ENCODE peak calls at places on chromosome 19, in seven cellular contexts. One of them, this sample, is unnamed.

GRCh38 chr19:15644816-15645215 is 4.1 kb downstream of the CYP4F3 start:
- DNase-seq in stimulated activated CD4-positive, alpha-beta T cell treated with anti-CD3 and anti-CD28 coated beads, Interleukin-15, amount 100 ng/mL, for 24 hours: no peak
- DNase-seq in activated T-helper 1 cell treated with anti-CD3 and anti-CD28 coated beads, Interleukin-12 subunit alpha, Interleukin-12 subunit beta, Interleukin-2, Interleukin-4 antibody, amounts not matched to agents 30 ng/mL and 10 ng/mL and 1 ng/mL, durations not matched to agents 14 hours and 24 hours and 36 hours: no peak
- DNase-seq in kidney epithelial cell: no peak
- DNase-seq in retina: no peak
- DNase-seq in amygdala: no peak
- DNase-seq in NCI-H446: no peak
- DNase-seq in this sample: no peak

GRCh38 chr19:58476498-58477015 is 405 bp downstream of the ZNF446 start:
- DNase-seq in stimulated activated CD4-positive, alpha-beta T cell treated with anti-CD3 and anti-CD28 coated beads, Interleukin-15, amount 100 ng/mL, for 24 hours: peak; percentile 36
- DNase-seq in NCI-H446: no peak
- DNase-seq in retina: no peak
- DNase-seq in amygdala: no peak
- DNase-seq in activated T-helper 1 cell treated with anti-CD3 and anti-CD28 coated beads, Interleukin-12 subunit alpha, Interleukin-12 subunit beta, Interleukin-2, Interleukin-4 antibody, amounts not matched to agents 30 ng/mL and 10 ng/mL and 1 ng/mL, durations not matched to agents 14 hours and 24 hours and 36 hours: no peak
- DNase-seq in kidney epithelial cell: no peak
- DNase-seq in this sample: no peak

GRCh38 chr19:13781547-13781946 is 7.3 kb downstream of the C19orf53 start:
- DNase-seq in amygdala: no peak
- DNase-seq in kidney epithelial cell: no peak
- DNase-seq in NCI-H446: no peak
- DNase-seq in activated T-helper 1 cell treated with anti-CD3 and anti-CD28 coated beads, Interleukin-12 subunit alpha, Interleukin-12 subunit beta, Interleukin-2, Interleukin-4 antibody, amounts not matched to agents 30 ng/mL and 10 ng/mL and 1 ng/mL, durations not matched to agents 14 hours and 24 hours and 36 hours: no peak
- DNase-seq in stimulated activated CD4-positive, alpha-beta T cell treated with anti-CD3 and anti-CD28 coated beads, Interleukin-15, amount 100 ng/mL, for 24 hours: peak; percentile 44
- DNase-seq in retina: peak; percentile 37
- DNase-seq in this sample: no peak

GRCh38 chr19:18948075-18948975 is 7.3 kb upstream of the HOMER3 start:
- DNase-seq in activated T-helper 1 cell treated with anti-CD3 and anti-CD28 coated beads, Interleukin-12 subunit alpha, Interleukin-12 subunit beta, Interleukin-2, Interleukin-4 antibody, amounts not matched to agents 30 ng/mL and 10 ng/mL and 1 ng/mL, durations not matched to agents 14 hours and 24 hours and 36 hours: no peak
- DNase-seq in NCI-H446: no peak
- DNase-seq in stimulated activated CD4-positive, alpha-beta T cell treated with anti-CD3 and anti-CD28 coated beads, Interleukin-15, amount 100 ng/mL, for 24 hours: no peak
- DNase-seq in retina: no peak
- DNase-seq in kidney epithelial cell: no peak
- DNase-seq in amygdala: no peak
- DNase-seq in this sample: no peak

GRCh38 chr19:52963229-52963760 is 614 bp upstream of the ZNF816 start:
- DNase-seq in stimulated activated CD4-positive, alpha-beta T cell treated with anti-CD3 and anti-CD28 coated beads, Interleukin-15, amount 100 ng/mL, for 24 hours: peak; percentile 18
- DNase-seq in retina: peak; percentile 79
- DNase-seq in NCI-H446: no peak
- DNase-seq in activated T-helper 1 cell treated with anti-CD3 and anti-CD28 coated beads, Interleukin-12 subunit alpha, Interleukin-12 subunit beta, Interleukin-2, Interleukin-4 antibody, amounts not matched to agents 30 ng/mL and 10 ng/mL and 1 ng/mL, durations not matched to agents 14 hours and 24 hours and 36 hours: peak; percentile 2
- DNase-seq in amygdala: no peak
- DNase-seq in kidney epithelial cell: no peak
- DNase-seq in this sample: no peak

GRCh38 chr19:46955114-46955812 is 64.4 kb upstream of the NPAS1 start:
- DNase-seq in stimulated activated CD4-positive, alpha-beta T cell treated with anti-CD3 and anti-CD28 coated beads, Interleukin-15, amount 100 ng/mL, for 24 hours: peak; percentile 35
- DNase-seq in retina: no peak
- DNase-seq in NCI-H446: no peak
- DNase-seq in kidney epithelial cell: no peak
- DNase-seq in amygdala: no peak
- DNase-seq in activated T-helper 1 cell treated with anti-CD3 and anti-CD28 coated beads, Interleukin-12 subunit alpha, Interleukin-12 subunit beta, Interleukin-2, Interleukin-4 antibody, amounts not matched to agents 30 ng/mL and 10 ng/mL and 1 ng/mL, durations not matched to agents 14 hours and 24 hours and 36 hours: peak; percentile 43
- DNase-seq in this sample: no peak

GRCh38 chr19:16258440-16258903 is 60.8 kb downstream of the AP1M1 start:
- DNase-seq in kidney epithelial cell: no peak
- DNase-seq in amygdala: peak; percentile 6
- DNase-seq in retina: no peak
- DNase-seq in activated T-helper 1 cell treated with anti-CD3 and anti-CD28 coated beads, Interleukin-12 subunit alpha, Interleukin-12 subunit beta, Interleukin-2, Interleukin-4 antibody, amounts not matched to agents 30 ng/mL and 10 ng/mL and 1 ng/mL, durations not matched to agents 14 hours and 24 hours and 36 hours: no peak
- DNase-seq in NCI-H446: no peak
- DNase-seq in stimulated activated CD4-positive, alpha-beta T cell treated with anti-CD3 and anti-CD28 coated beads, Interleukin-15, amount 100 ng/mL, for 24 hours: no peak
- DNase-seq in this sample: no peak

GRCh38 chr19:54882758-54883157 is 8.7 kb downstream of the FCAR start:
- DNase-seq in kidney epithelial cell: no peak
- DNase-seq in NCI-H446: no peak
- DNase-seq in retina: no peak
- DNase-seq in activated T-helper 1 cell treated with anti-CD3 and anti-CD28 coated beads, Interleukin-12 subunit alpha, Interleukin-12 subunit beta, Interleukin-2, Interleukin-4 antibody, amounts not matched to agents 30 ng/mL and 10 ng/mL and 1 ng/mL, durations not matched to agents 14 hours and 24 hours and 36 hours: peak; percentile 4
- DNase-seq in stimulated activated CD4-positive, alpha-beta T cell treated with anti-CD3 and anti-CD28 coated beads, Interleukin-15, amount 100 ng/mL, for 24 hours: no peak
- DNase-seq in amygdala: no peak
- DNase-seq in this sample: no peak

GRCh38 chr19:19530423-19530804 is 1.7 kb downstream of the YJEFN3 start:
- DNase-seq in stimulated activated CD4-positive, alpha-beta T cell treated with anti-CD3 and anti-CD28 coated beads, Interleukin-15, amount 100 ng/mL, for 24 hours: no peak
- DNase-seq in amygdala: no peak
- DNase-seq in activated T-helper 1 cell treated with anti-CD3 and anti-CD28 coated beads, Interleukin-12 subunit alpha, Interleukin-12 subunit beta, Interleukin-2, Interleukin-4 antibody, amounts not matched to agents 30 ng/mL and 10 ng/mL and 1 ng/mL, durations not matched to agents 14 hours and 24 hours and 36 hours: no peak
- DNase-seq in kidney epithelial cell: no peak
- DNase-seq in retina: no peak
- DNase-seq in NCI-H446: no peak
- DNase-seq in this sample: no peak

GRCh38 chr19:31905980-31906948 is 439.1 kb upstream of the ZNF507 start:
- DNase-seq in activated T-helper 1 cell treated with anti-CD3 and anti-CD28 coated beads, Interleukin-12 subunit alpha, Interleukin-12 subunit beta, Interleukin-2, Interleukin-4 antibody, amounts not matched to agents 30 ng/mL and 10 ng/mL and 1 ng/mL, durations not matched to agents 14 hours and 24 hours and 36 hours: no peak
- DNase-seq in amygdala: no peak
- DNase-seq in stimulated activated CD4-positive, alpha-beta T cell treated with anti-CD3 and anti-CD28 coated beads, Interleukin-15, amount 100 ng/mL, for 24 hours: no peak
- DNase-seq in retina: no peak
- DNase-seq in kidney epithelial cell: no peak
- DNase-seq in NCI-H446: no peak
- DNase-seq in this sample: no peak

GRCh38 chr19:28067882-28068281 is 1145.1 kb downstream of the UQCRFS1 start:
- DNase-seq in NCI-H446: no peak
- DNase-seq in amygdala: no peak
- DNase-seq in kidney epithelial cell: no peak
- DNase-seq in retina: no peak
- DNase-seq in activated T-helper 1 cell treated with anti-CD3 and anti-CD28 coated beads, Interleukin-12 subunit alpha, Interleukin-12 subunit beta, Interleukin-2, Interleukin-4 antibody, amounts not matched to agents 30 ng/mL and 10 ng/mL and 1 ng/mL, durations not matched to agents 14 hours and 24 hours and 36 hours: no peak
- DNase-seq in stimulated activated CD4-positive, alpha-beta T cell treated with anti-CD3 and anti-CD28 coated beads, Interleukin-15, amount 100 ng/mL, for 24 hours: no peak
- DNase-seq in this sample: no peak

GRCh38 chr19:45249261-45250033 is 1.6 kb upstream of the MARK4 start:
- DNase-seq in kidney epithelial cell: no peak
- DNase-seq in stimulated activated CD4-positive, alpha-beta T cell treated with anti-CD3 and anti-CD28 coated beads, Interleukin-15, amount 100 ng/mL, for 24 hours: no peak
- DNase-seq in NCI-H446: no peak
- DNase-seq in activated T-helper 1 cell treated with anti-CD3 and anti-CD28 coated beads, Interleukin-12 subunit alpha, Interleukin-12 subunit beta, Interleukin-2, Interleukin-4 antibody, amounts not matched to agents 30 ng/mL and 10 ng/mL and 1 ng/mL, durations not matched to agents 14 hours and 24 hours and 36 hours: no peak
- DNase-seq in retina: no peak
- DNase-seq in amygdala: no peak
- DNase-seq in this sample: no peak

GRCh38 chr19:40503300-40503699 is 36.5 kb downstream of the SPTBN4 start:
- DNase-seq in retina: peak; percentile 11
- DNase-seq in amygdala: peak; percentile 18
- DNase-seq in kidney epithelial cell: no peak
- DNase-seq in activated T-helper 1 cell treated with anti-CD3 and anti-CD28 coated beads, Interleukin-12 subunit alpha, Interleukin-12 subunit beta, Interleukin-2, Interleukin-4 antibody, amounts not matched to agents 30 ng/mL and 10 ng/mL and 1 ng/mL, durations not matched to agents 14 hours and 24 hours and 36 hours: no peak
- DNase-seq in NCI-H446: peak; percentile 6
- DNase-seq in stimulated activated CD4-positive, alpha-beta T cell treated with anti-CD3 and anti-CD28 coated beads, Interleukin-15, amount 100 ng/mL, for 24 hours: no peak
- DNase-seq in this sample: no peak

GRCh38 chr19:38917921-38918491 is 6.0 kb upstream of the CCER2 start:
- DNase-seq in NCI-H446: no peak
- DNase-seq in amygdala: no peak
- DNase-seq in activated T-helper 1 cell treated with anti-CD3 and anti-CD28 coated beads, Interleukin-12 subunit alpha, Interleukin-12 subunit beta, Interleukin-2, Interleukin-4 antibody, amounts not matched to agents 30 ng/mL and 10 ng/mL and 1 ng/mL, durations not matched to agents 14 hours and 24 hours and 36 hours: no peak
- DNase-seq in retina: no peak
- DNase-seq in stimulated activated CD4-positive, alpha-beta T cell treated with anti-CD3 and anti-CD28 coated beads, Interleukin-15, amount 100 ng/mL, for 24 hours: no peak
- DNase-seq in kidney epithelial cell: no peak
- DNase-seq in this sample: no peak

GRCh38 chr19:43148233-43148632 is 38.1 kb downstream of the PSG5 start:
- DNase-seq in retina: no peak
- DNase-seq in amygdala: no peak
- DNase-seq in kidney epithelial cell: peak; percentile 57
- DNase-seq in NCI-H446: no peak
- DNase-seq in stimulated activated CD4-positive, alpha-beta T cell treated with anti-CD3 and anti-CD28 coated beads, Interleukin-15, amount 100 ng/mL, for 24 hours: no peak
- DNase-seq in activated T-helper 1 cell treated with anti-CD3 and anti-CD28 coated beads, Interleukin-12 subunit alpha, Interleukin-12 subunit beta, Interleukin-2, Interleukin-4 antibody, amounts not matched to agents 30 ng/mL and 10 ng/mL and 1 ng/mL, durations not matched to agents 14 hours and 24 hours and 36 hours: no peak
- DNase-seq in this sample: no peak

GRCh38 chr19:39246951-39247669 is 1.5 kb downstream of the IFNL4 start:
- DNase-seq in retina: peak; percentile 61
- DNase-seq in activated T-helper 1 cell treated with anti-CD3 and anti-CD28 coated beads, Interleukin-12 subunit alpha, Interleukin-12 subunit beta, Interleukin-2, Interleukin-4 antibody, amounts not matched to agents 30 ng/mL and 10 ng/mL and 1 ng/mL, durations not matched to agents 14 hours and 24 hours and 36 hours: no peak
- DNase-seq in NCI-H446: no peak
- DNase-seq in amygdala: no peak
- DNase-seq in stimulated activated CD4-positive, alpha-beta T cell treated with anti-CD3 and anti-CD28 coated beads, Interleukin-15, amount 100 ng/mL, for 24 hours: peak; percentile 64
- DNase-seq in kidney epithelial cell: no peak
- DNase-seq in this sample: no peak

GRCh38 chr19:17869114-17869608 is 2.6 kb upstream of the SLC5A5 start:
- DNase-seq in stimulated activated CD4-positive, alpha-beta T cell treated with anti-CD3 and anti-CD28 coated beads, Interleukin-15, amount 100 ng/mL, for 24 hours: no peak
- DNase-seq in retina: no peak
- DNase-seq in amygdala: no peak
- DNase-seq in kidney epithelial cell: no peak
- DNase-seq in NCI-H446: no peak
- DNase-seq in activated T-helper 1 cell treated with anti-CD3 and anti-CD28 coated beads, Interleukin-12 subunit alpha, Interleukin-12 subunit beta, Interleukin-2, Interleukin-4 antibody, amounts not matched to agents 30 ng/mL and 10 ng/mL and 1 ng/mL, durations not matched to agents 14 hours and 24 hours and 36 hours: no peak
- DNase-seq in this sample: no peak

GRCh38 chr19:32809254-32809653 is 60.3 kb downstream of the SLC7A9 start:
- DNase-seq in activated T-helper 1 cell treated with anti-CD3 and anti-CD28 coated beads, Interleukin-12 subunit alpha, Interleukin-12 subunit beta, Interleukin-2, Interleukin-4 antibody, amounts not matched to agents 30 ng/mL and 10 ng/mL and 1 ng/mL, durations not matched to agents 14 hours and 24 hours and 36 hours: no peak
- DNase-seq in amygdala: no peak
- DNase-seq in NCI-H446: no peak
- DNase-seq in retina: no peak
- DNase-seq in kidney epithelial cell: no peak
- DNase-seq in stimulated activated CD4-positive, alpha-beta T cell treated with anti-CD3 and anti-CD28 coated beads, Interleukin-15, amount 100 ng/mL, for 24 hours: no peak
- DNase-seq in this sample: no peak

GRCh38 chr19:4043410-4043809 is 23.3 kb downstream of the ZBTB7A start:
- DNase-seq in retina: no peak
- DNase-seq in activated T-helper 1 cell treated with anti-CD3 and anti-CD28 coated beads, Interleukin-12 subunit alpha, Interleukin-12 subunit beta, Interleukin-2, Interleukin-4 antibody, amounts not matched to agents 30 ng/mL and 10 ng/mL and 1 ng/mL, durations not matched to agents 14 hours and 24 hours and 36 hours: no peak
- DNase-seq in NCI-H446: no peak
- DNase-seq in amygdala: no peak
- DNase-seq in kidney epithelial cell: no peak
- DNase-seq in stimulated activated CD4-positive, alpha-beta T cell treated with anti-CD3 and anti-CD28 coated beads, Interleukin-15, amount 100 ng/mL, for 24 hours: no peak
- DNase-seq in this sample: no peak